ENCODE peak calls at places on chromosomes 1 and 21, in five cellular contexts. R is tibial artery; W is cardiac muscle cell; U is CD4-positive, alpha-beta T cell; T is pancreas. J is an unnamed sample.

GRCh38 chr1:52296345-52296744 is 69.7 kb downstream of the CC2D1B start:
- DNase-seq in T (no peak), U (no peak), W (peak; percentile 70), R (no peak), J (peak; percentile 46)

GRCh38 chr1:94658221-94658620 is 116.7 kb upstream of the F3 start:
- DNase-seq in T (no peak), R (no peak), U (no peak), W (peak; percentile 77), J (peak; percentile 26)

GRCh38 chr1:159141584-159142518 is 29.6 kb upstream of the CADM3 start:
- DNase-seq in R (no peak), U (no peak), W (peak; percentile 60), T (no peak), J (no peak)

GRCh38 chr1:186479162-186479561 is 18.2 kb upstream of the PDC start:
- DNase-seq in U (no peak), W (no peak), T (no peak), R (no peak), J (no peak)

GRCh38 chr1:229430761-229431269 is 3.1 kb downstream of the ACTA1 start:
- DNase-seq in R (no peak), U (no peak), W (peak; percentile 68), T (peak; percentile 82), J (no peak)

GRCh38 chr1:60130703-60131102 is 57.1 kb upstream of the C1orf87 start:
- DNase-seq in W (peak; percentile 4), T (no peak), U (no peak), R (no peak), J (no peak)

GRCh38 chr1:50156241-50157010 is 47.7 kb downstream of the ELAVL4 start:
- DNase-seq in R (no peak), T (no peak), W (no peak), U (no peak), J (no peak)

GRCh38 chr1:201649776-201650607 is 111.1 kb downstream of the NAV1 start:
- DNase-seq in W (peak; percentile 85), T (peak; percentile 91), U (no peak), R (peak; percentile 88), J (peak; percentile 44)

GRCh38 chr1:204756349-204756748 is 70.8 kb upstream of the LRRN2 start:
- DNase-seq in R (no peak), W (no peak), T (no peak), U (no peak), J (no peak)

GRCh38 chr1:220077887-220078286 is 11.7 kb downstream of the BPNT1 start:
- DNase-seq in R (no peak), W (no peak), U (no peak), T (no peak), J (no peak)

GRCh38 chr1:101190441-101190840 is 46.4 kb upstream of the S1PR1 start:
- DNase-seq in W (peak; percentile 75), U (no peak), T (no peak), R (no peak), J (no peak)

GRCh38 chr1:203507227-203507626 is 13.3 kb downstream of the OPTC start:
- DNase-seq in W (peak; percentile 60), T (no peak), U (no peak), R (no peak), J (no peak)

GRCh38 chr1:3695326-3696217 is 43.3 kb downstream of the TP73 start:
- DNase-seq in U (peak; percentile 20), R (no peak), T (peak; percentile 85), W (peak; percentile 45), J (peak; percentile 40)

GRCh38 chr1:221439008-221439733 is 302.7 kb downstream of the DUSP10 start:
- DNase-seq in R (no peak), U (peak; percentile 40), T (no peak), W (peak; percentile 51), J (peak; percentile 42)

GRCh38 chr1:83692524-83693336 is 306.2 kb downstream of the TTLL7 start:
- DNase-seq in U (no peak), T (peak; percentile 48), R (no peak), W (peak; percentile 30), J (no peak)

DNA sequence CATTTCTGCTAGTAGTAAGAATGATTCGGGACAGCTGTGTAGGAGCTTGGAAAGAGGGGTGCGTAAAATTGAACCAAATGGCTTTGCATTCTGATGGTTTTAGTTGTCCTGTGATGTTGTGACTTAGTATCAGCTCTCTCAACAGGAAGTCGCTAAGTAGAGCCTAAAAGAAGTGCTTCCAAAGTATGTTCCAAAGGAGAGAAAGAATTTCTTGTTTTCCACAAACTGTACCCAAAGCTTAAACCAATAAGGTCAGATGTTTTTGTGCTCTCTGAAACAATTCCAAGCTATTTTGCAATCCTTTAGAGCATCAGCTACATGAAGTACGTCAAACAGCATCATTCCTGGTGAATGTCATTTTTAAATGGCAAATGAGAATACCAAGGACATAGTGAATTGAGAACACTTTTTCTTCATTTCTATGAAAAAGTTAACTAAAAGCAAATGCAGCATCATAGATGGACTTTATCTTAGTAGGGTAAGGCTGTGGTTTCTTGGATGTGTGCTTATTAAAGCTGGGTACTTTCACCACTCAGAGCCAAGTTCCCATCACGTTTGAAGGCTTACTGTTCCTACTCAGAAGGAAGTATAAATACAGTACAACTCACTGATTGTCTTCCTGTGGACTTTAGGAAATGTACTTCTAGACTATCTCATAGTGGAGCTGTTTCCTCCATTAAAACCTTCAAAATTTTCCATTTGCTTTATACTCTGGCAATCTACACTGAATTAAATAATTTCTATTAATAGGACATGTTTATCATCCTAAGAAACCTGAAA is 148.6 kb downstream of the C1orf21 start:
- DNase-seq in T (no peak), W (peak; percentile 92), U (no peak), R (no peak), J (no peak)
- H3K27ac ChIP-seq in T (peak overlapping the region; percentile 24), W (no peak overlapping the region), U (no peak overlapping the region), R (peak overlapping the region; percentile 63), J (no peak overlapping the region)

GRCh38 chr1:89727517-89728312 is 93.1 kb upstream of the LRRC8D start:
- DNase-seq in R (no peak), T (no peak), U (no peak), W (no peak), J (no peak)

GRCh38 chr1:89725016-89725380 is 92.1 kb downstream of the LRRC8C start:
- DNase-seq in U (no peak), R (no peak), W (peak; percentile 74), T (no peak), J (no peak)

GRCh38 chr1:89724369-89725015 is 91.6 kb downstream of the LRRC8C start:
- DNase-seq in T (no peak), U (no peak), W (peak; percentile 43), R (no peak), J (no peak)

GRCh38 chr1:89725676-89726075 is 92.8 kb downstream of the LRRC8C start:
- DNase-seq in W (no peak), U (no peak), T (no peak), R (no peak), J (no peak)

DNA sequence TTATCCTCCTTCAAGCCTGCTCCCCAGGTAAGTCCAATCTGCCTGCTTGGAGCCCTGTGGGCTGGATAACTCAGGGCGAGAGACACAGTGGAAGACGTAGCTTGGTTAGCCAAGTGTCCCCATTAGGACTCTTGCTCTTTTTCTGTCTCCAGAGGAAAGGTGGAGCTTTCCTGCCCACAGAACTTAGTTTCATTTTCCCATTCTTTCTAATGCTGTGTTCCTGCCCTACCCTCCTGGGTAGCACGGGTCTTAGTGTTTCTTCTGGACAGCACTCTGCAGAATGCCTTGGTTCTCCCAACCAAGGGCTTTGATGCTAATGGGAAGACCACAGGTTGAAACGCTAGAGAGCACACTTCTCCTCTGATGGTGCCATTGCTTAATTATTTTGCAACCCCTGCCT is 92.5 kb upstream of the LRRC8D start:
- DNase-seq in U (no peak), T (no peak), R (no peak), W (no peak), J (no peak)
- H3K27ac ChIP-seq in U (no peak overlapping the region), T (no peak overlapping the region), R (no peak overlapping the region), W (no peak overlapping the region), J (no peak overlapping the region)

DNA sequence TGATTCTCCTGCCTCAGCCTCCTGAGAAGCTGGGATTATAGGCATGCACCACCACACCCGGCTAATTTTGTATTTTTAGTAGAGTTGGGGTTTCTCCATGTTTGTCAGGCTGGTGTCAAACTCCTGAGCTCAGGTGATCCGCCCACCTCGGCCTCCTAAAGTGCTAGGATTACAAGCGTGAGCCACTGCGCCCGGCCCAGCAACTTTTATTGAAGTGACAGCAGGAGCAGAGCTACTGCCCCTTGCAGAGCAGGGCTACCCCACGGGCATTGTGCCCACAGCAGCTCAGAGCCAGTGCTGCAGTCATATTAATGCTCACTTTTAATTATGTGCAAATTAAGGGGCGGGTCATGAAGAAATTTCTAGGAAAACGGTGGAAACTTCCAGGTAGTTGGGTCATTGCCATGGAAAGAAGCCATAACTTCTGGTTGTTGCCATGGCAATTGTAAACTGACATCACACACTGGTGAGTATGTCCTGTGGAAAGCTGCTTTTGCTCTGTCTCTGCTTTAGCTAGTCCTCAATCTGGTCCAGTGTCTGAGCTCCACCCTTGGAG is 127.3 kb upstream of the ADGRL4 start:
- DNase-seq in T (no peak), U (no peak), R (no peak), W (no peak), J (no peak)
- H3K27ac ChIP-seq in T (no peak overlapping the region), U (no peak overlapping the region), R (no peak overlapping the region), W (no peak overlapping the region), J (no peak overlapping the region)

GRCh38 chr1:156942176-156942575 is 21.7 kb downstream of the LRRC71 start:
- DNase-seq in R (no peak), W (no peak), U (no peak), T (no peak), J (no peak)
- H3K27ac ChIP-seq in R (no peak overlapping the region), W (no peak overlapping the region), U (no peak overlapping the region), T (no peak overlapping the region), J (no peak overlapping the region)

GRCh38 chr21:26368591-26368990 is 198.0 kb upstream of the APP start:
- DNase-seq in W (no peak), T (no peak), R (no peak), U (no peak), J (no peak)

GRCh38 chr21:26365849-26366248 is 195.3 kb upstream of the APP start:
- DNase-seq in W (no peak), T (no peak), U (no peak), R (no peak), J (no peak)

GRCh38 chr21:26366781-26367180 is 196.2 kb upstream of the APP start:
- DNase-seq in U (no peak), T (no peak), R (no peak), W (no peak), J (no peak)
- H3K27ac ChIP-seq in U (no peak overlapping the region), T (no peak overlapping the region), R (no peak overlapping the region), W (no peak overlapping the region), J (no peak overlapping the region)

J was measured in A549.